ENCODE peak calls at places on chromosomes 7 and 10, in eight cellular contexts. One of them, this sample, is unnamed.

GRCh38 chr7:50662996-50663395 is 97.8 kb upstream of the DDC start:
- DNase-seq in GM23248: no peak
- DNase-seq in small intestine: no peak
- DNase-seq in psoas muscle: no peak
- DNase-seq in LoVo: no peak
- DNase-seq in mammary epithelial cell: no peak
- DNase-seq in testis: no peak
- DNase-seq in ascending aorta: no peak
- DNase-seq in this sample: no peak

GRCh38 chr7:49773082-49773938 is at the start of gene VWC2:
- DNase-seq in GM23248: peak
- DNase-seq in small intestine: no peak
- DNase-seq in psoas muscle: peak
- DNase-seq in LoVo: no peak
- DNase-seq in mammary epithelial cell: no peak
- DNase-seq in testis: no peak
- DNase-seq in ascending aorta: no peak
- DNase-seq in this sample: no peak

GRCh38 chr7:47327698-47328391 is 254.1 kb downstream of the TNS3 start:
- DNase-seq in GM23248: peak
- DNase-seq in small intestine: peak
- DNase-seq in psoas muscle: peak
- DNase-seq in LoVo: no peak
- DNase-seq in mammary epithelial cell: peak
- DNase-seq in testis: peak
- DNase-seq in ascending aorta: peak
- DNase-seq in this sample: peak

GRCh38 chr7:40436761-40437160 is 302.0 kb downstream of the SUGCT start:
- DNase-seq in GM23248: peak
- DNase-seq in small intestine: no peak
- DNase-seq in psoas muscle: no peak
- DNase-seq in LoVo: no peak
- DNase-seq in mammary epithelial cell: no peak
- DNase-seq in testis: no peak
- DNase-seq in ascending aorta: no peak
- DNase-seq in this sample: no peak

GRCh38 chr7:137893143-137893742 is 46.5 kb upstream of the DGKI start:
- DNase-seq in GM23248: no peak
- DNase-seq in small intestine: no peak
- DNase-seq in psoas muscle: no peak
- DNase-seq in LoVo: no peak
- DNase-seq in mammary epithelial cell: no peak
- DNase-seq in testis: no peak
- DNase-seq in ascending aorta: no peak
- DNase-seq in this sample: no peak

GRCh38 chr10:106999118-106999707 is 165.3 kb downstream of the SORCS1 start:
- DNase-seq in GM23248: no peak
- DNase-seq in small intestine: no peak
- DNase-seq in psoas muscle: no peak
- DNase-seq in LoVo: no peak
- DNase-seq in mammary epithelial cell: no peak
- DNase-seq in testis: no peak
- DNase-seq in ascending aorta: no peak
- DNase-seq in this sample: no peak

GRCh38 chr10:81081887-81082620 is 544.4 kb downstream of the SH2D4B start:
- DNase-seq in GM23248: no peak
- DNase-seq in small intestine: no peak
- DNase-seq in psoas muscle: no peak
- DNase-seq in LoVo: peak
- DNase-seq in mammary epithelial cell: peak
- DNase-seq in testis: no peak
- DNase-seq in ascending aorta: no peak
- DNase-seq in this sample: no peak

GRCh38 chr7:121872831-121873764 is at the start of gene PTPRZ1:
- DNase-seq in GM23248: peak
- DNase-seq in small intestine: peak
- DNase-seq in psoas muscle: no peak
- DNase-seq in LoVo: peak
- DNase-seq in mammary epithelial cell: peak
- DNase-seq in testis: peak
- DNase-seq in ascending aorta: no peak
- DNase-seq in this sample: peak

GRCh38 chr7:39406464-39406863 is 159.7 kb upstream of the YAE1 start:
- DNase-seq in GM23248: no peak
- DNase-seq in small intestine: peak
- DNase-seq in psoas muscle: no peak
- DNase-seq in LoVo: no peak
- DNase-seq in mammary epithelial cell: no peak
- DNase-seq in testis: no peak
- DNase-seq in ascending aorta: no peak
- DNase-seq in this sample: no peak

GRCh38 chr10:91587710-91588638 is 44.9 kb downstream of the PPP1R3C start:
- DNase-seq in GM23248: peak
- DNase-seq in small intestine: no peak
- DNase-seq in psoas muscle: no peak
- DNase-seq in LoVo: no peak
- DNase-seq in mammary epithelial cell: peak
- DNase-seq in testis: no peak
- DNase-seq in ascending aorta: no peak
- DNase-seq in this sample: peak

GRCh38 chr10:56547163-56547562 is 186.1 kb upstream of the ZWINT start:
- DNase-seq in GM23248: no peak
- DNase-seq in small intestine: no peak
- DNase-seq in psoas muscle: no peak
- DNase-seq in LoVo: no peak
- DNase-seq in mammary epithelial cell: no peak
- DNase-seq in testis: no peak
- DNase-seq in ascending aorta: no peak
- DNase-seq in this sample: no peak

GRCh38 chr10:50222199-50222598 is 29.1 kb downstream of the ASAH2 start:
- DNase-seq in GM23248: no peak
- DNase-seq in small intestine: no peak
- DNase-seq in psoas muscle: no peak
- DNase-seq in LoVo: no peak
- DNase-seq in mammary epithelial cell: no peak
- DNase-seq in testis: no peak
- DNase-seq in ascending aorta: no peak
- DNase-seq in this sample: no peak

GRCh38 chr10:26438534-26439269 is 561 bp downstream of the APBB1IP start:
- DNase-seq in GM23248: peak
- DNase-seq in small intestine: peak
- DNase-seq in psoas muscle: peak
- DNase-seq in LoVo: no peak
- DNase-seq in mammary epithelial cell: no peak
- DNase-seq in testis: no peak
- DNase-seq in ascending aorta: no peak
- DNase-seq in this sample: no peak

GRCh38 chr10:113441871-113442270 is 111.0 kb upstream of the HABP2 start:
- DNase-seq in GM23248: no peak
- DNase-seq in small intestine: no peak
- DNase-seq in psoas muscle: no peak
- DNase-seq in LoVo: no peak
- DNase-seq in mammary epithelial cell: no peak
- DNase-seq in testis: no peak
- DNase-seq in ascending aorta: no peak
- DNase-seq in this sample: no peak

This sample was measured in RWPE1.